ENCODE peak calls at places on chromosomes 12 and 14, in four cellular contexts. One of them, this sample, is unnamed.
A peak's percentile ranks its signal among the peaks of the same experiment; 100 is the strongest.

GRCh38 chr12:46005823-46006222 is 15.4 kb upstream of the SCAF11 start:
- DNase-seq in A673: no peak
- DNase-seq in endothelial cell: no peak
- DNase-seq in HFFc6: no peak
- DNase-seq in this sample: no peak

GRCh38 chr14:92531151-92531873 is 17.7 kb downstream of the RIN3 start:
- DNase-seq in A673: no peak
- DNase-seq in HFFc6: no peak
- DNase-seq in endothelial cell: no peak
- DNase-seq in this sample: peak; percentile 96

GRCh38 chr14:25411933-25412757 is 362.2 kb upstream of the STXBP6 start:
- DNase-seq in HFFc6: no peak
- DNase-seq in A673: peak; percentile 47
- DNase-seq in endothelial cell: peak; percentile 42
- DNase-seq in this sample: no peak

GRCh38 chr12:19186722-19187661 is 57.5 kb downstream of the PLEKHA5 start:
- DNase-seq in endothelial cell: no peak
- DNase-seq in A673: peak; percentile 57
- DNase-seq in HFFc6: peak; percentile 59
- DNase-seq in this sample: no peak

GRCh38 chr12:204261-204678 is 9.7 kb downstream of the SLC6A12 start:
- DNase-seq in A673: no peak
- DNase-seq in endothelial cell: no peak
- DNase-seq in HFFc6: no peak
- DNase-seq in this sample: no peak

GRCh38 chr14:70282666-70283065 is 76.8 kb downstream of the COX16 start:
- DNase-seq in A673: no peak
- DNase-seq in endothelial cell: no peak
- DNase-seq in HFFc6: no peak
- DNase-seq in this sample: no peak

GRCh38 chr14:69484444-69485113 is at the start of gene PLEKHD1:
- DNase-seq in A673: no peak
- DNase-seq in HFFc6: no peak
- DNase-seq in endothelial cell: peak; percentile 17
- DNase-seq in this sample: peak; percentile 3

GRCh38 chr14:89176090-89176757 is 240.8 kb downstream of the FOXN3 start:
- DNase-seq in endothelial cell: no peak
- DNase-seq in A673: no peak
- DNase-seq in HFFc6: no peak
- DNase-seq in this sample: no peak

GRCh38 chr14:90536092-90536491 is 139.3 kb downstream of the CALM1 start:
- DNase-seq in endothelial cell: no peak
- DNase-seq in HFFc6: no peak
- DNase-seq in A673: no peak
- DNase-seq in this sample: no peak

GRCh38 chr14:30431552-30431951 is 127.4 kb upstream of the G2E3 start:
- DNase-seq in HFFc6: no peak
- DNase-seq in endothelial cell: no peak
- DNase-seq in A673: no peak
- DNase-seq in this sample: no peak

GRCh38 chr12:60704171-60704914 is 1108.5 kb downstream of the SLC16A7 start:
- DNase-seq in HFFc6: no peak
- DNase-seq in A673: no peak
- DNase-seq in endothelial cell: no peak
- DNase-seq in this sample: no peak

GRCh38 chr14:24915958-24916595 is 133.9 kb downstream of the STXBP6 start:
- DNase-seq in A673: no peak
- DNase-seq in endothelial cell: no peak
- DNase-seq in HFFc6: peak; percentile 1
- DNase-seq in this sample: no peak

GRCh38 chr12:107435520-107435919 is 250.1 kb upstream of the PWP1 start:
- DNase-seq in HFFc6: no peak
- DNase-seq in A673: no peak
- DNase-seq in endothelial cell: no peak
- DNase-seq in this sample: no peak

GRCh38 chr12:110933326-110933974 is 13.1 kb upstream of the MYL2 start:
- DNase-seq in endothelial cell: no peak
- DNase-seq in HFFc6: no peak
- DNase-seq in A673: no peak
- DNase-seq in this sample: no peak

GRCh38 chr12:47818701-47819543 is 781 bp downstream of the HDAC7 start:
- DNase-seq in endothelial cell: peak; percentile 70
- DNase-seq in A673: no peak
- DNase-seq in HFFc6: peak; percentile 46
- DNase-seq in this sample: peak; percentile 58

GRCh38 chr12:94242871-94243270 is 94.5 kb downstream of the PLXNC1 start:
- DNase-seq in A673: no peak
- DNase-seq in HFFc6: no peak
- DNase-seq in endothelial cell: no peak
- DNase-seq in this sample: no peak

GRCh38 chr14:68278568-68279436 is 459.2 kb downstream of the RAD51B start:
- DNase-seq in endothelial cell: no peak
- DNase-seq in A673: no peak
- DNase-seq in HFFc6: peak; percentile 62
- DNase-seq in this sample: no peak

GRCh38 chr14:57058319-57058718 is 210.4 kb downstream of the EXOC5 start:
- DNase-seq in A673: no peak
- DNase-seq in endothelial cell: no peak
- DNase-seq in HFFc6: no peak
- DNase-seq in this sample: no peak

GRCh38 chr14:34496679-34497513 is 34.9 kb upstream of the SPTSSA start:
- DNase-seq in endothelial cell: peak; percentile 8
- DNase-seq in HFFc6: peak; percentile 98
- DNase-seq in A673: peak; percentile 85
- DNase-seq in this sample: no peak

GRCh38 chr12:122641976-122642375 is 61.2 kb downstream of the HCAR2 start:
- DNase-seq in HFFc6: peak; percentile 19
- DNase-seq in A673: no peak
- DNase-seq in endothelial cell: no peak
- DNase-seq in this sample: no peak

GRCh38 chr14:101069666-101070362 is 166.3 kb upstream of the RTL1 start:
- DNase-seq in A673: no peak
- DNase-seq in endothelial cell: no peak
- DNase-seq in HFFc6: no peak
- DNase-seq in this sample: no peak

GRCh38 chr14:75821828-75822521 is 159.8 kb downstream of the TGFB3 start:
- DNase-seq in A673: no peak
- DNase-seq in HFFc6: peak; percentile 49
- DNase-seq in endothelial cell: no peak
- DNase-seq in this sample: no peak

GRCh38 chr12:57887631-57888406 is 41.3 kb upstream of the CTDSP2 start:
- DNase-seq in HFFc6: peak; percentile 73
- DNase-seq in endothelial cell: no peak
- DNase-seq in A673: no peak
- DNase-seq in this sample: no peak

GRCh38 chr12:3777206-3777809 is 24.4 kb upstream of the CRACR2A start:
- DNase-seq in A673: peak; percentile 47
- DNase-seq in endothelial cell: peak; percentile 34
- DNase-seq in HFFc6: peak; percentile 39
- DNase-seq in this sample: peak; percentile 12

GRCh38 chr14:33776871-33777270 is 174.0 kb downstream of the EGLN3 start:
- DNase-seq in A673: no peak
- DNase-seq in HFFc6: no peak
- DNase-seq in endothelial cell: no peak
- DNase-seq in this sample: no peak

GRCh38 chr12:52634266-52635056 is 16.1 kb upstream of the KRT73 start:
- DNase-seq in HFFc6: no peak
- DNase-seq in A673: no peak
- DNase-seq in endothelial cell: no peak
- DNase-seq in this sample: no peak

GRCh38 chr12:14322403-14322802 is 43.1 kb upstream of the ATF7IP start:
- DNase-seq in HFFc6: peak; percentile 48
- DNase-seq in endothelial cell: no peak
- DNase-seq in A673: no peak
- DNase-seq in this sample: no peak

GRCh38 chr14:55200646-55201045 is 9.3 kb upstream of the DLGAP5 start:
- DNase-seq in endothelial cell: no peak
- DNase-seq in HFFc6: no peak
- DNase-seq in A673: no peak
- DNase-seq in this sample: no peak

GRCh38 chr12:39372929-39373328 is 70.0 kb downstream of the KIF21A start:
- DNase-seq in A673: no peak
- DNase-seq in HFFc6: no peak
- DNase-seq in endothelial cell: no peak
- DNase-seq in this sample: peak; percentile 40

GRCh38 chr12:39378346-39378745 is 64.6 kb downstream of the KIF21A start:
- DNase-seq in A673: no peak
- DNase-seq in endothelial cell: no peak
- DNase-seq in HFFc6: no peak
- DNase-seq in this sample: no peak

GRCh38 chr12:39372204-39372925 is 70.6 kb downstream of the KIF21A start:
- DNase-seq in HFFc6: no peak
- DNase-seq in A673: no peak
- DNase-seq in endothelial cell: no peak
- DNase-seq in this sample: no peak

GRCh38 chr12:39380090-39380489 is 62.8 kb downstream of the KIF21A start:
- DNase-seq in A673: no peak
- DNase-seq in HFFc6: no peak
- DNase-seq in endothelial cell: no peak
- DNase-seq in this sample: no peak

DNA sequence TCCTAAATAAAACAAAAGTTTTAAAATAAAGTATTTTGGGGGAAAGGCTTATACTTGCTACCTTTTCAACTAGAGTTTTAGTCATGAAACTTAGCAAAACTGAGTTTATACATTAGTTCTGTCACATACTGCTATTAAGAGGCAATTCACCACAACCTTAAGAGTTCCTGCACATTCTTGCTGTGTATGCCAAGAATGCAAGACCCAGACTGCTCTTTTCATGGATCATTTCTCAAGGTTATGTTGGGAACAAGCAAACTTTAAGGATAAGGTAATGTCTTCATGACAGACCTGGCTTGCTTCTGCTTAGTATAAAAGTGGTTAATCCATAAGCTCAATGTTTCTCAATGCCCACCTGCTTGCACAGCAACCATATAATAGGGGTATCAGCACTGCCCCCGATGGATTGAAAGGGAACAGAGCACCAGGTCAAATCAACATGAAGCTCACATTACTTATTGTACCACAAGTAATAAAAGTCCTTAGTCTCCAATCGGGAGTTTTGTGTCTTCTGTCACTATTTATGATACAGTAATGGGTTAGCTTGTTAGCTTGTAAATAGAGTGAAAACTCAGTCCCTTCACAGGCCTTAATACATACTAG is 67.6 kb downstream of the KIF21A start:
- DNase-seq in A673: peak; percentile 12
- DNase-seq in HFFc6: no peak
- DNase-seq in endothelial cell: no peak
- DNase-seq in this sample: peak; percentile 5
- TF ChIP-seq CTCF in A673: peak; percentile 39
- TF ChIP-seq CTCF in HFFc6: no peak
- TF ChIP-seq CTCF in endothelial cell: no peak
- TF ChIP-seq CTCF in this sample: no peak

GRCh38 chr12:50488801-50489200 is 16.0 kb upstream of the DIP2B start:
- DNase-seq in endothelial cell: no peak
- DNase-seq in HFFc6: no peak
- DNase-seq in A673: no peak
- DNase-seq in this sample: no peak

GRCh38 chr12:50482566-50482965 is 22.2 kb upstream of the DIP2B start:
- DNase-seq in endothelial cell: no peak
- DNase-seq in A673: no peak
- DNase-seq in HFFc6: no peak
- DNase-seq in this sample: no peak

GRCh38 chr12:50483488-50483887 is 21.3 kb upstream of the DIP2B start:
- DNase-seq in A673: no peak
- DNase-seq in endothelial cell: no peak
- DNase-seq in HFFc6: no peak
- DNase-seq in this sample: no peak
- TF ChIP-seq CTCF in A673: no peak
- TF ChIP-seq CTCF in endothelial cell: no peak
- TF ChIP-seq CTCF in HFFc6: no peak
- TF ChIP-seq CTCF in this sample: no peak

DNA sequence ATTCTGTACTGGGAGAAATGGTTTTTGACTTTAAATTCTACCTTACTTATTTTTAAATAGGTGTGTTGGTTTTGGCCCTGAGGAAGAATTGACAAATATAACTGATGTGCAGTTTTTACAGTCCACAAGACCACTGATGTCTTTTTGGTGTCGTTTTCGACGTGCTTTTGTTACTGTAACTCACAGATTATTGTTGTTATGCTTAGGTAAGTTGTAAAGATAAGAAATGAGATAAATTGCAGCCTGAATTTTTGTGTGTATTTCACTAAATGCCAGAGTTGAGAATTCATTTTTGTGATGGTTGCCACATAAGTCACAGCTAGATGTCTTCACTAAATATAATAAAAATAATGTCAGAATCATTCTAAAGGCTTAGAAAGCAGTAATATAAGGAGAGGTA is 39.9 kb upstream of the MSRB3 start:
- DNase-seq in endothelial cell: no peak
- DNase-seq in A673: no peak
- DNase-seq in HFFc6: no peak
- DNase-seq in this sample: no peak
- TF ChIP-seq CTCF in endothelial cell: no peak
- TF ChIP-seq CTCF in A673: no peak
- TF ChIP-seq CTCF in HFFc6: no peak
- TF ChIP-seq CTCF in this sample: no peak

GRCh38 chr12:85036736-85037135 is 585 bp downstream of the LRRIQ1 start:
- DNase-seq in endothelial cell: no peak
- DNase-seq in HFFc6: no peak
- DNase-seq in A673: no peak
- DNase-seq in this sample: no peak
- TF ChIP-seq CTCF in endothelial cell: no peak
- TF ChIP-seq CTCF in HFFc6: no peak
- TF ChIP-seq CTCF in A673: no peak
- TF ChIP-seq CTCF in this sample: no peak

DNA sequence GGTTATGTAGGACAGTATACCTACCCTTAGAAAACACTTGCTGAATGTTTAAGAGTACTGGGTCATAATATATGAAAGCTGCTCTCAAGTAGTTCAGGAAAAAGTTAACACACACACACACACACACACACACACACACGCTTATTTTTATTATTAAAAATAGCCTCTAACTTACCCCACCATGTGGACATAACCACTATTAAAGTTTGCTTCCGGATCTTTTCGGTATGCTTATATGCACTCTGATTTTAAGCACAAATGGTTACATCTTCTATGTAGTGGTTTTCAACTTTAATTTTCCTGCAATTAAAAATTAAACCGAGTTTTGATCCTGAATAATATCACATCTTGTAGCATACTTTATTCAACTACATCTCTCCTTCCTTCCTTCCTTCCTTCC is 84.9 kb upstream of the TRAF3 start:
- DNase-seq in A673: peak; percentile 89
- DNase-seq in endothelial cell: no peak
- DNase-seq in HFFc6: peak; percentile 2
- DNase-seq in this sample: no peak
- TF ChIP-seq CTCF in A673: peak; percentile 24
- TF ChIP-seq CTCF in endothelial cell: no peak
- TF ChIP-seq CTCF in HFFc6: no peak
- TF ChIP-seq CTCF in this sample: no peak